ENCODE peak calls at places on chromosomes 7 and 10, in four cellular contexts. One of them, this sample, is unnamed. For H3K9me1, the result is how much of the 10 kb centered on the place peaks cover.

GRCh38 chr10:103888113-103888841 is 29.7 kb downstream of the STN1 start:
- DNase-seq in IMR-90: peak
- DNase-seq in keratinocyte: no peak
- DNase-seq in K562: peak
- DNase-seq in this sample: peak

GRCh38 chr7:43553999-43554398 is 28.9 kb upstream of the STK17A start:
- DNase-seq in K562: no peak
- DNase-seq in IMR-90: no peak
- DNase-seq in keratinocyte: no peak
- DNase-seq in this sample: no peak

GRCh38 chr10:113436836-113437235 is 116.0 kb upstream of the HABP2 start:
- DNase-seq in IMR-90: no peak
- DNase-seq in K562: no peak
- DNase-seq in keratinocyte: no peak
- DNase-seq in this sample: no peak

GRCh38 chr10:9140373-9140772 is 1085.9 kb downstream of the GATA3 start:
- DNase-seq in IMR-90: no peak
- DNase-seq in K562: no peak
- DNase-seq in keratinocyte: no peak
- DNase-seq in this sample: peak

GRCh38 chr10:127151541-127151940 is 44.9 kb downstream of the INSYN2A start:
- DNase-seq in IMR-90: peak
- DNase-seq in K562: no peak
- DNase-seq in keratinocyte: peak
- DNase-seq in this sample: no peak

GRCh38 chr7:6430271-6430940 is 17.3 kb downstream of the DAGLB start:
- DNase-seq in K562: peak
- DNase-seq in keratinocyte: no peak
- DNase-seq in IMR-90: peak
- DNase-seq in this sample: no peak

GRCh38 chr7:90764848-90765570 is 168.9 kb downstream of the CDK14 start:
- DNase-seq in IMR-90: no peak
- DNase-seq in keratinocyte: no peak
- DNase-seq in K562: no peak
- DNase-seq in this sample: no peak

GRCh38 chr10:54124209-54124890 is 676.7 kb downstream of the PCDH15 start:
- DNase-seq in IMR-90: no peak
- DNase-seq in K562: no peak
- DNase-seq in keratinocyte: peak
- DNase-seq in this sample: no peak

GRCh38 chr10:111037868-111038267 is 39.0 kb upstream of the ADRA2A start:
- DNase-seq in IMR-90: no peak
- DNase-seq in keratinocyte: no peak
- DNase-seq in K562: no peak
- DNase-seq in this sample: no peak

GRCh38 chr7:94556028-94556427 is 46.4 kb downstream of the CASD1 start:
- DNase-seq in keratinocyte: no peak
- DNase-seq in IMR-90: no peak
- DNase-seq in K562: no peak
- DNase-seq in this sample: no peak

GRCh38 chr10:76152186-76152585 is 720.8 kb downstream of the LRMDA start:
- DNase-seq in IMR-90: no peak
- DNase-seq in keratinocyte: no peak
- DNase-seq in K562: no peak
- DNase-seq in this sample: no peak

GRCh38 chr7:76294344-76295024 is 8.0 kb upstream of the HSPB1 start:
- DNase-seq in keratinocyte: no peak
- DNase-seq in IMR-90: peak
- DNase-seq in K562: peak
- DNase-seq in this sample: peak

GRCh38 chr10:91883549-91884542 is 25.4 kb downstream of the FGFBP3 start:
- DNase-seq in K562: no peak
- DNase-seq in IMR-90: peak
- DNase-seq in keratinocyte: no peak
- DNase-seq in this sample: no peak

GRCh38 chr10:77413231-77413630 is 224.4 kb downstream of the KCNMA1 start:
- DNase-seq in IMR-90: no peak
- DNase-seq in K562: no peak
- DNase-seq in keratinocyte: no peak
- DNase-seq in this sample: no peak

GRCh38 chr7:66099232-66099550 is 15.5 kb upstream of the CRCP start:
- DNase-seq in IMR-90: no peak
- DNase-seq in K562: no peak
- DNase-seq in keratinocyte: no peak
- DNase-seq in this sample: no peak

GRCh38 chr10:17882557-17882956 is 69.2 kb upstream of the SLC39A12 start:
- DNase-seq in K562: no peak
- DNase-seq in IMR-90: no peak
- DNase-seq in keratinocyte: no peak
- DNase-seq in this sample: no peak

GRCh38 chr7:150665075-150665794 is 20.3 kb upstream of the GIMAP2 start:
- DNase-seq in IMR-90: no peak
- DNase-seq in keratinocyte: no peak
- DNase-seq in K562: no peak
- DNase-seq in this sample: no peak

GRCh38 chr7:15280078-15280734 is 281.6 kb downstream of the AGMO start:
- DNase-seq in K562: no peak
- DNase-seq in IMR-90: no peak
- DNase-seq in keratinocyte: no peak
- DNase-seq in this sample: no peak

GRCh38 chr10:686155-686931 is 3.1 kb downstream of the DIP2C start:
- DNase-seq in keratinocyte: no peak
- DNase-seq in IMR-90: no peak
- DNase-seq in K562: no peak
- DNase-seq in this sample: no peak

GRCh38 chr10:688287-688620 is 1.2 kb downstream of the DIP2C start:
- DNase-seq in keratinocyte: no peak
- DNase-seq in K562: no peak
- DNase-seq in IMR-90: no peak
- DNase-seq in this sample: no peak

GRCh38 chr10:688621-689426 is 644 bp downstream of the DIP2C start:
- DNase-seq in keratinocyte: no peak
- DNase-seq in K562: no peak
- DNase-seq in IMR-90: peak
- DNase-seq in this sample: peak

GRCh38 chr10:689433-690226 is at the start of gene DIP2C:
- DNase-seq in keratinocyte: no peak
- DNase-seq in K562: no peak
- DNase-seq in IMR-90: peak
- DNase-seq in this sample: peak

DNA sequence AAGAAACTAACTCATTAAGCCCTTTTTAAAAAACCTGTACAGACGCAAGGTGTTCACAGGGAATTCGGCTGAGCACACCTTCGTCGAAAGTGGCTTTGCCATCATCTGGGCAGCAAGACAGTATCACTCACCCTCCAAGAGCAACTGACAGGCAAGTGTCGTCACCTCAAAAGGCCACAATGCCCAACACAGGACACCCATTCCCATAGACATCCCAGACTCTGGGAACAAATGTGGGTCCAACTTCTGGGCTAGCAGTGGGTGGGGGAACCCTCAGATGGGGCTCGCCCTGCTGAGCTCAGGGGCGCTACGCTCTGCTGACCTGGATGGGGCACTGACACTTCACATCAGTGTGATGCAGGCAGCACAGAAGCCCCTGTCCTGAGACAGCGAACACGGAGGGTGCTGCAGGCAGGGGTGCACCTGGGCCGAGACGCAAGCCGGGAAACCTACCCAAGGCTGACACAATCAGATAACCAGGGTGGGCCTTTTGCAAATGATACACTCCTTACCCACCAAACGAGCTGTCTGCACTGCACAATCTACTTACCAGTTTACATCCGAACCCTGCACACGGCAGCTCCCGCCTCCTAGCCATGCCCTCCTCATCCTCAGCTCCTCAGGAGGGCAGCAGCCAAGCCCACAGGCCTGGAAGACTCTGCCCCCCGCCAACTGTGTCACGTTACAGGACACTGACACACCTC is 1.7 kb downstream of the DIP2C start:
- DNase-seq in IMR-90: no peak
- DNase-seq in keratinocyte: no peak
- DNase-seq in K562: no peak
- DNase-seq in this sample: no peak
- H3K9me1 ChIP-seq in IMR-90: under half
- H3K9me1 ChIP-seq in keratinocyte: under half
- H3K9me1 ChIP-seq in K562: under half
- H3K9me1 ChIP-seq in this sample: under half

GRCh38 chr7:24517166-24517565 is 56.1 kb upstream of the PALS2 start:
- DNase-seq in keratinocyte: no peak
- DNase-seq in K562: no peak
- DNase-seq in IMR-90: no peak
- DNase-seq in this sample: no peak

GRCh38 chr7:24521917-24522583 is 51.2 kb upstream of the PALS2 start:
- DNase-seq in K562: no peak
- DNase-seq in IMR-90: no peak
- DNase-seq in keratinocyte: no peak
- DNase-seq in this sample: no peak
- H3K9me1 ChIP-seq in K562: under half
- H3K9me1 ChIP-seq in IMR-90: under half
- H3K9me1 ChIP-seq in keratinocyte: under half
- H3K9me1 ChIP-seq in this sample: under half

DNA sequence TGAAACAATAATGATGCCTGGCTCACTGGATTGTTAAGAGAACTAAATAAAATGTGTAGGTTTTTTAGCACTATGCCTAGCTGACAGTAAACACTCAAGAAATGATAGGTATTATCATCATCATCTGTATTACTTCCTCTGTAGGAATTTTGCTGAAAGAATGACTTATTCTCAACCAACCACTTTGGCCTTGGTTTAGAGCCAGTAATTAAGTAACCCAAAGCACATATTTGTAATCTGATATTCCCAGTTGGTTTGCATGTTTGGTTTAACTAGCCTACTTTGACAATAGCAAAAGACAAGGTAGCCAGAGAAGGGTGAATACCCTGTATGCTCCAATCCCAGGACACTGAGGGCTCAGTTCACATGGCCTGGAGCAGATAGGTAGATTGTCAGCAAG is 34.4 kb downstream of the BCAP29 start:
- DNase-seq in keratinocyte: no peak
- DNase-seq in IMR-90: peak
- DNase-seq in K562: no peak
- DNase-seq in this sample: no peak
- H3K9me1 ChIP-seq in keratinocyte: under half
- H3K9me1 ChIP-seq in IMR-90: under half
- H3K9me1 ChIP-seq in K562: under half
- H3K9me1 ChIP-seq in this sample: under half

GRCh38 chr10:85458274-85458673 is 908.3 kb downstream of the GRID1 start:
- DNase-seq in K562: no peak
- DNase-seq in keratinocyte: no peak
- DNase-seq in IMR-90: no peak
- DNase-seq in this sample: no peak

GRCh38 chr10:85459906-85460305 is 906.7 kb downstream of the GRID1 start:
- DNase-seq in keratinocyte: no peak
- DNase-seq in K562: no peak
- DNase-seq in IMR-90: no peak
- DNase-seq in this sample: no peak

DNA sequence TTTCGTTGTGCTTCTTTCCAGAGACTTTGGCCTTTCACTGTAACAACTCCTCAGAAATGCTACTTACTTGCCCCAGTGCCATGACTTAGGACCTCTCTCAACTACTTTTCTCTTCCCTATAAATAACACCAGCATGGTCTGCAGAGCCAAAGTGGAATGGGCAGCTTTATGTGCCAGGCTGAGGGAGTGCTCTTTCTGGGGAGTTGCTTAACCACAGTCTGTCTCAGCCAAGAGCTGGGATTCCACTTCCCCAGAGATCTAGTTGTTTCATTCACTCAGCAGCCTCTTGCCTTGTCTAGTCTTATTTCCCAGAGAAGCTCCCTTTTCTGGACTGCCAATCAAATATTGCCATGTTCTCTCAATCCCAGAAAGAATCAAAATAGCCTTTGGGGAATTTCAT is 912.2 kb downstream of the GRID1 start:
- DNase-seq in IMR-90: no peak
- DNase-seq in K562: no peak
- DNase-seq in keratinocyte: no peak
- DNase-seq in this sample: no peak
- H3K9me1 ChIP-seq in IMR-90: under half
- H3K9me1 ChIP-seq in K562: under half
- H3K9me1 ChIP-seq in keratinocyte: under half
- H3K9me1 ChIP-seq in this sample: under half

GRCh38 chr10:123509338-123509737 is 156.8 kb upstream of the GPR26 start:
- DNase-seq in keratinocyte: no peak
- DNase-seq in IMR-90: no peak
- DNase-seq in K562: no peak
- DNase-seq in this sample: no peak

GRCh38 chr10:123502983-123503382 is 163.2 kb upstream of the GPR26 start:
- DNase-seq in keratinocyte: no peak
- DNase-seq in K562: no peak
- DNase-seq in IMR-90: no peak
- DNase-seq in this sample: no peak

GRCh38 chr10:123512881-123513822 is 153.0 kb upstream of the GPR26 start:
- DNase-seq in K562: no peak
- DNase-seq in IMR-90: no peak
- DNase-seq in keratinocyte: no peak
- DNase-seq in this sample: no peak

GRCh38 chr10:123506455-123506854 is 159.7 kb upstream of the GPR26 start:
- DNase-seq in IMR-90: no peak
- DNase-seq in K562: no peak
- DNase-seq in keratinocyte: no peak
- DNase-seq in this sample: no peak

DNA sequence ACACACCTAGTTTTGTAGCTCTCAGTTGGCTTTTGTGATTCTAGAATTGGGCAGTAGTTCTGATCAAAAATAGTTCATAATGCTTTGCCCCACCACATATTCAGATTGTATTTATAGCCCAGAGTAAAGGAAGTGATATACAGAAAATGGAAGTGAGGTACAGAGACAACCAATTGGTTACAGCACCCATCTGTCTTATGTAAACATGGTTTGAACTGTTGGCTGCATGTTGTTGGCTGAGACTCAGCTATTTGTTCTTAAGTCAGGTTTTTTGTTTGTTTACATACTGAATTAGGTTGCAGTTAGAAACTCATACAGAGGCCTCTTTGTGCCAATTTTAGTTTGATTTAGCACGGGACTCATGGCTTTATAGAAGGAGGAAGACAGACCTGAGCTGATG is 158.9 kb upstream of the GPR26 start:
- DNase-seq in K562: no peak
- DNase-seq in IMR-90: no peak
- DNase-seq in keratinocyte: no peak
- DNase-seq in this sample: no peak
- H3K9me1 ChIP-seq in K562: under half
- H3K9me1 ChIP-seq in IMR-90: under half
- H3K9me1 ChIP-seq in keratinocyte: under half
- H3K9me1 ChIP-seq in this sample: under half

GRCh38 chr10:35446439-35446838 is 110.1 kb downstream of the CCNY start:
- DNase-seq in K562: no peak
- DNase-seq in keratinocyte: no peak
- DNase-seq in IMR-90: no peak
- DNase-seq in this sample: no peak
- H3K9me1 ChIP-seq in K562: under half
- H3K9me1 ChIP-seq in keratinocyte: under half
- H3K9me1 ChIP-seq in IMR-90: under half
- H3K9me1 ChIP-seq in this sample: under half

This sample was measured in endothelial cell of umbilical vein.